ENCODE peak calls at places on chromosomes 16 and 17, in nine cellular contexts. One of them, this sample, is unnamed.

GRCh38 chr17:74089869-74090464 is 113.5 kb upstream of the RPL38 start:
- DNase-seq in NCI-H226: peak; percentile 16
- DNase-seq in heart left ventricle: no peak
- DNase-seq in stimulated activated CD4-positive, alpha-beta T cell treated with anti-CD3 and anti-CD28 coated beads, Interleukin-12 subunit alpha, Interleukin-12 subunit beta, amount 100 ng/mL, for 24 hours: peak; percentile 64
- DNase-seq in AML-193: peak; percentile 61
- DNase-seq in activated B cell treated with CpG ODN at 0.5 μM for 24 hours: no peak
- DNase-seq in C1 segment of cervical spinal cord: no peak
- DNase-seq in AG09319: no peak
- DNase-seq in NCI-H460: peak; percentile 41
- DNase-seq in this sample: peak; percentile 55

GRCh38 chr16:21598676-21599157 is 660 bp upstream of the METTL9 start:
- DNase-seq in NCI-H226: no peak
- DNase-seq in NCI-H460: no peak
- DNase-seq in activated B cell treated with CpG ODN at 0.5 μM for 24 hours: no peak
- DNase-seq in C1 segment of cervical spinal cord: peak; percentile 55
- DNase-seq in AG09319: no peak
- DNase-seq in stimulated activated CD4-positive, alpha-beta T cell treated with anti-CD3 and anti-CD28 coated beads, Interleukin-12 subunit alpha, Interleukin-12 subunit beta, amount 100 ng/mL, for 24 hours: peak; percentile 22
- DNase-seq in heart left ventricle: no peak
- DNase-seq in AML-193: peak; percentile 22
- DNase-seq in this sample: no peak

GRCh38 chr16:75301804-75302203 is 50.4 kb upstream of the BCAR1 start:
- DNase-seq in AML-193: no peak
- DNase-seq in AG09319: no peak
- DNase-seq in NCI-H226: no peak
- DNase-seq in heart left ventricle: no peak
- DNase-seq in stimulated activated CD4-positive, alpha-beta T cell treated with anti-CD3 and anti-CD28 coated beads, Interleukin-12 subunit alpha, Interleukin-12 subunit beta, amount 100 ng/mL, for 24 hours: no peak
- DNase-seq in NCI-H460: no peak
- DNase-seq in C1 segment of cervical spinal cord: no peak
- DNase-seq in activated B cell treated with CpG ODN at 0.5 μM for 24 hours: no peak
- DNase-seq in this sample: no peak

GRCh38 chr17:30426292-30426691 is 47.6 kb downstream of the CPD start:
- DNase-seq in NCI-H460: no peak
- DNase-seq in activated B cell treated with CpG ODN at 0.5 μM for 24 hours: no peak
- DNase-seq in NCI-H226: no peak
- DNase-seq in stimulated activated CD4-positive, alpha-beta T cell treated with anti-CD3 and anti-CD28 coated beads, Interleukin-12 subunit alpha, Interleukin-12 subunit beta, amount 100 ng/mL, for 24 hours: no peak
- DNase-seq in heart left ventricle: no peak
- DNase-seq in AG09319: no peak
- DNase-seq in AML-193: no peak
- DNase-seq in C1 segment of cervical spinal cord: no peak
- DNase-seq in this sample: no peak

GRCh38 chr16:57265850-57266530 is 18.5 kb downstream of the PLLP start:
- DNase-seq in AG09319: no peak
- DNase-seq in AML-193: no peak
- DNase-seq in activated B cell treated with CpG ODN at 0.5 μM for 24 hours: no peak
- DNase-seq in stimulated activated CD4-positive, alpha-beta T cell treated with anti-CD3 and anti-CD28 coated beads, Interleukin-12 subunit alpha, Interleukin-12 subunit beta, amount 100 ng/mL, for 24 hours: no peak
- DNase-seq in NCI-H460: peak; percentile 47
- DNase-seq in C1 segment of cervical spinal cord: no peak
- DNase-seq in heart left ventricle: peak; percentile 83
- DNase-seq in NCI-H226: peak; percentile 87
- DNase-seq in this sample: no peak

GRCh38 chr16:24700549-24701392 is 28.7 kb upstream of the TNRC6A start:
- DNase-seq in AML-193: no peak
- DNase-seq in AG09319: peak; percentile 94
- DNase-seq in activated B cell treated with CpG ODN at 0.5 μM for 24 hours: no peak
- DNase-seq in stimulated activated CD4-positive, alpha-beta T cell treated with anti-CD3 and anti-CD28 coated beads, Interleukin-12 subunit alpha, Interleukin-12 subunit beta, amount 100 ng/mL, for 24 hours: no peak
- DNase-seq in C1 segment of cervical spinal cord: peak; percentile 16
- DNase-seq in NCI-H226: peak; percentile 98
- DNase-seq in heart left ventricle: peak; percentile 63
- DNase-seq in NCI-H460: peak; percentile 68
- DNase-seq in this sample: no peak

GRCh38 chr16:50581830-50582229 is 33.6 kb downstream of the NKD1 start:
- DNase-seq in activated B cell treated with CpG ODN at 0.5 μM for 24 hours: no peak
- DNase-seq in heart left ventricle: peak; percentile 8
- DNase-seq in C1 segment of cervical spinal cord: no peak
- DNase-seq in AG09319: no peak
- DNase-seq in AML-193: no peak
- DNase-seq in NCI-H226: no peak
- DNase-seq in stimulated activated CD4-positive, alpha-beta T cell treated with anti-CD3 and anti-CD28 coated beads, Interleukin-12 subunit alpha, Interleukin-12 subunit beta, amount 100 ng/mL, for 24 hours: no peak
- DNase-seq in NCI-H460: no peak
- DNase-seq in this sample: no peak

GRCh38 chr17:80005360-80006338 is 30.0 kb downstream of the TBC1D16 start:
- DNase-seq in C1 segment of cervical spinal cord: peak; percentile 14
- DNase-seq in NCI-H460: peak; percentile 36
- DNase-seq in AML-193: peak; percentile 39
- DNase-seq in NCI-H226: no peak
- DNase-seq in stimulated activated CD4-positive, alpha-beta T cell treated with anti-CD3 and anti-CD28 coated beads, Interleukin-12 subunit alpha, Interleukin-12 subunit beta, amount 100 ng/mL, for 24 hours: peak; percentile 40
- DNase-seq in heart left ventricle: peak; percentile 70
- DNase-seq in AG09319: no peak
- DNase-seq in activated B cell treated with CpG ODN at 0.5 μM for 24 hours: peak; percentile 57
- DNase-seq in this sample: peak; percentile 39

GRCh38 chr16:14496047-14496770 is 133.9 kb downstream of the PARN start:
- DNase-seq in AG09319: no peak
- DNase-seq in AML-193: no peak
- DNase-seq in stimulated activated CD4-positive, alpha-beta T cell treated with anti-CD3 and anti-CD28 coated beads, Interleukin-12 subunit alpha, Interleukin-12 subunit beta, amount 100 ng/mL, for 24 hours: no peak
- DNase-seq in NCI-H226: no peak
- DNase-seq in heart left ventricle: no peak
- DNase-seq in activated B cell treated with CpG ODN at 0.5 μM for 24 hours: no peak
- DNase-seq in C1 segment of cervical spinal cord: no peak
- DNase-seq in NCI-H460: no peak
- DNase-seq in this sample: no peak

GRCh38 chr16:14487579-14487978 is 142.5 kb downstream of the PARN start:
- DNase-seq in AG09319: no peak
- DNase-seq in AML-193: no peak
- DNase-seq in heart left ventricle: no peak
- DNase-seq in NCI-H226: no peak
- DNase-seq in NCI-H460: no peak
- DNase-seq in stimulated activated CD4-positive, alpha-beta T cell treated with anti-CD3 and anti-CD28 coated beads, Interleukin-12 subunit alpha, Interleukin-12 subunit beta, amount 100 ng/mL, for 24 hours: no peak
- DNase-seq in activated B cell treated with CpG ODN at 0.5 μM for 24 hours: no peak
- DNase-seq in C1 segment of cervical spinal cord: no peak
- DNase-seq in this sample: no peak

GRCh38 chr16:23423496-23424049 is 29.4 kb downstream of the COG7 start:
- DNase-seq in stimulated activated CD4-positive, alpha-beta T cell treated with anti-CD3 and anti-CD28 coated beads, Interleukin-12 subunit alpha, Interleukin-12 subunit beta, amount 100 ng/mL, for 24 hours: no peak
- DNase-seq in NCI-H226: peak; percentile 49
- DNase-seq in heart left ventricle: no peak
- DNase-seq in AML-193: no peak
- DNase-seq in NCI-H460: peak; percentile 53
- DNase-seq in C1 segment of cervical spinal cord: no peak
- DNase-seq in activated B cell treated with CpG ODN at 0.5 μM for 24 hours: no peak
- DNase-seq in AG09319: peak; percentile 95
- DNase-seq in this sample: no peak

GRCh38 chr17:78306913-78307312 is 53.0 kb downstream of the SOCS3 start:
- DNase-seq in C1 segment of cervical spinal cord: no peak
- DNase-seq in AML-193: no peak
- DNase-seq in stimulated activated CD4-positive, alpha-beta T cell treated with anti-CD3 and anti-CD28 coated beads, Interleukin-12 subunit alpha, Interleukin-12 subunit beta, amount 100 ng/mL, for 24 hours: no peak
- DNase-seq in NCI-H460: no peak
- DNase-seq in NCI-H226: no peak
- DNase-seq in heart left ventricle: no peak
- DNase-seq in activated B cell treated with CpG ODN at 0.5 μM for 24 hours: no peak
- DNase-seq in AG09319: no peak
- DNase-seq in this sample: no peak

GRCh38 chr17:36933174-36934143 is 3.8 kb upstream of the LHX1 start:
- DNase-seq in NCI-H226: no peak
- DNase-seq in AML-193: no peak
- DNase-seq in C1 segment of cervical spinal cord: no peak
- DNase-seq in AG09319: no peak
- DNase-seq in activated B cell treated with CpG ODN at 0.5 μM for 24 hours: no peak
- DNase-seq in stimulated activated CD4-positive, alpha-beta T cell treated with anti-CD3 and anti-CD28 coated beads, Interleukin-12 subunit alpha, Interleukin-12 subunit beta, amount 100 ng/mL, for 24 hours: no peak
- DNase-seq in NCI-H460: no peak
- DNase-seq in heart left ventricle: no peak
- DNase-seq in this sample: no peak

GRCh38 chr17:78905111-78905510 is 2.1 kb upstream of the CEP295NL start:
- DNase-seq in NCI-H226: no peak
- DNase-seq in AG09319: no peak
- DNase-seq in NCI-H460: no peak
- DNase-seq in heart left ventricle: no peak
- DNase-seq in C1 segment of cervical spinal cord: no peak
- DNase-seq in AML-193: no peak
- DNase-seq in stimulated activated CD4-positive, alpha-beta T cell treated with anti-CD3 and anti-CD28 coated beads, Interleukin-12 subunit alpha, Interleukin-12 subunit beta, amount 100 ng/mL, for 24 hours: no peak
- DNase-seq in activated B cell treated with CpG ODN at 0.5 μM for 24 hours: no peak
- DNase-seq in this sample: no peak

GRCh38 chr17:51510940-51511339 is 250.6 kb downstream of the UTP18 start:
- DNase-seq in heart left ventricle: no peak
- DNase-seq in activated B cell treated with CpG ODN at 0.5 μM for 24 hours: no peak
- DNase-seq in C1 segment of cervical spinal cord: no peak
- DNase-seq in stimulated activated CD4-positive, alpha-beta T cell treated with anti-CD3 and anti-CD28 coated beads, Interleukin-12 subunit alpha, Interleukin-12 subunit beta, amount 100 ng/mL, for 24 hours: no peak
- DNase-seq in AG09319: no peak
- DNase-seq in NCI-H460: no peak
- DNase-seq in AML-193: no peak
- DNase-seq in NCI-H226: no peak
- DNase-seq in this sample: no peak

GRCh38 chr16:56094231-56094630 is 97.1 kb upstream of the GNAO1 start:
- DNase-seq in heart left ventricle: no peak
- DNase-seq in AG09319: no peak
- DNase-seq in C1 segment of cervical spinal cord: no peak
- DNase-seq in activated B cell treated with CpG ODN at 0.5 μM for 24 hours: no peak
- DNase-seq in AML-193: no peak
- DNase-seq in NCI-H460: no peak
- DNase-seq in NCI-H226: no peak
- DNase-seq in stimulated activated CD4-positive, alpha-beta T cell treated with anti-CD3 and anti-CD28 coated beads, Interleukin-12 subunit alpha, Interleukin-12 subunit beta, amount 100 ng/mL, for 24 hours: no peak
- DNase-seq in this sample: no peak

GRCh38 chr17:83036193-83036592 is 43.2 kb upstream of the METRNL start:
- DNase-seq in stimulated activated CD4-positive, alpha-beta T cell treated with anti-CD3 and anti-CD28 coated beads, Interleukin-12 subunit alpha, Interleukin-12 subunit beta, amount 100 ng/mL, for 24 hours: no peak
- DNase-seq in NCI-H460: no peak
- DNase-seq in C1 segment of cervical spinal cord: no peak
- DNase-seq in NCI-H226: no peak
- DNase-seq in activated B cell treated with CpG ODN at 0.5 μM for 24 hours: no peak
- DNase-seq in AG09319: no peak
- DNase-seq in heart left ventricle: no peak
- DNase-seq in AML-193: no peak
- DNase-seq in this sample: no peak

GRCh38 chr17:51346218-51346982 is 86.1 kb downstream of the UTP18 start:
- DNase-seq in AML-193: no peak
- DNase-seq in stimulated activated CD4-positive, alpha-beta T cell treated with anti-CD3 and anti-CD28 coated beads, Interleukin-12 subunit alpha, Interleukin-12 subunit beta, amount 100 ng/mL, for 24 hours: no peak
- DNase-seq in AG09319: no peak
- DNase-seq in NCI-H460: no peak
- DNase-seq in heart left ventricle: no peak
- DNase-seq in activated B cell treated with CpG ODN at 0.5 μM for 24 hours: no peak
- DNase-seq in C1 segment of cervical spinal cord: peak; percentile 27
- DNase-seq in NCI-H226: no peak
- DNase-seq in this sample: no peak

GRCh38 chr17:50462446-50462845 is 6.2 kb downstream of the CHAD start:
- DNase-seq in activated B cell treated with CpG ODN at 0.5 μM for 24 hours: no peak
- DNase-seq in heart left ventricle: no peak
- DNase-seq in C1 segment of cervical spinal cord: no peak
- DNase-seq in stimulated activated CD4-positive, alpha-beta T cell treated with anti-CD3 and anti-CD28 coated beads, Interleukin-12 subunit alpha, Interleukin-12 subunit beta, amount 100 ng/mL, for 24 hours: no peak
- DNase-seq in NCI-H226: no peak
- DNase-seq in NCI-H460: no peak
- DNase-seq in AG09319: no peak
- DNase-seq in AML-193: no peak
- DNase-seq in this sample: no peak

GRCh38 chr16:28990375-28991040 is 5.7 kb downstream of the LAT start:
- DNase-seq in stimulated activated CD4-positive, alpha-beta T cell treated with anti-CD3 and anti-CD28 coated beads, Interleukin-12 subunit alpha, Interleukin-12 subunit beta, amount 100 ng/mL, for 24 hours: peak; percentile 63
- DNase-seq in NCI-H460: no peak
- DNase-seq in heart left ventricle: no peak
- DNase-seq in activated B cell treated with CpG ODN at 0.5 μM for 24 hours: no peak
- DNase-seq in NCI-H226: no peak
- DNase-seq in AG09319: no peak
- DNase-seq in AML-193: no peak
- DNase-seq in C1 segment of cervical spinal cord: no peak
- DNase-seq in this sample: no peak

GRCh38 chr16:66741971-66742396 is 9.4 kb downstream of the DYNC1LI2 start:
- DNase-seq in NCI-H226: no peak
- DNase-seq in heart left ventricle: no peak
- DNase-seq in AG09319: no peak
- DNase-seq in NCI-H460: no peak
- DNase-seq in activated B cell treated with CpG ODN at 0.5 μM for 24 hours: no peak
- DNase-seq in C1 segment of cervical spinal cord: no peak
- DNase-seq in stimulated activated CD4-positive, alpha-beta T cell treated with anti-CD3 and anti-CD28 coated beads, Interleukin-12 subunit alpha, Interleukin-12 subunit beta, amount 100 ng/mL, for 24 hours: no peak
- DNase-seq in AML-193: no peak
- DNase-seq in this sample: no peak

GRCh38 chr17:78044280-78044835 is 84.2 kb downstream of the TMC6 start:
- DNase-seq in C1 segment of cervical spinal cord: no peak
- DNase-seq in AG09319: no peak
- DNase-seq in heart left ventricle: no peak
- DNase-seq in activated B cell treated with CpG ODN at 0.5 μM for 24 hours: no peak
- DNase-seq in NCI-H226: no peak
- DNase-seq in AML-193: no peak
- DNase-seq in stimulated activated CD4-positive, alpha-beta T cell treated with anti-CD3 and anti-CD28 coated beads, Interleukin-12 subunit alpha, Interleukin-12 subunit beta, amount 100 ng/mL, for 24 hours: no peak
- DNase-seq in NCI-H460: no peak
- DNase-seq in this sample: no peak

GRCh38 chr17:42016411-42016831 is 818 bp downstream of the DNAJC7 start:
- DNase-seq in AML-193: no peak
- DNase-seq in C1 segment of cervical spinal cord: no peak
- DNase-seq in stimulated activated CD4-positive, alpha-beta T cell treated with anti-CD3 and anti-CD28 coated beads, Interleukin-12 subunit alpha, Interleukin-12 subunit beta, amount 100 ng/mL, for 24 hours: no peak
- DNase-seq in NCI-H226: no peak
- DNase-seq in NCI-H460: no peak
- DNase-seq in AG09319: no peak
- DNase-seq in activated B cell treated with CpG ODN at 0.5 μM for 24 hours: no peak
- DNase-seq in heart left ventricle: no peak
- DNase-seq in this sample: no peak

GRCh38 chr16:200388-200787 is 20.1 kb downstream of the HBQ1 start:
- DNase-seq in AG09319: no peak
- DNase-seq in stimulated activated CD4-positive, alpha-beta T cell treated with anti-CD3 and anti-CD28 coated beads, Interleukin-12 subunit alpha, Interleukin-12 subunit beta, amount 100 ng/mL, for 24 hours: no peak
- DNase-seq in AML-193: no peak
- DNase-seq in NCI-H226: peak; percentile 84
- DNase-seq in C1 segment of cervical spinal cord: no peak
- DNase-seq in activated B cell treated with CpG ODN at 0.5 μM for 24 hours: no peak
- DNase-seq in NCI-H460: no peak
- DNase-seq in heart left ventricle: no peak
- DNase-seq in this sample: no peak

GRCh38 chr17:40283662-40284061 is 4.0 kb upstream of the CDC6 start:
- DNase-seq in NCI-H460: peak; percentile 43
- DNase-seq in heart left ventricle: no peak
- DNase-seq in C1 segment of cervical spinal cord: no peak
- DNase-seq in activated B cell treated with CpG ODN at 0.5 μM for 24 hours: no peak
- DNase-seq in AG09319: peak; percentile 50
- DNase-seq in NCI-H226: peak; percentile 94
- DNase-seq in AML-193: no peak
- DNase-seq in stimulated activated CD4-positive, alpha-beta T cell treated with anti-CD3 and anti-CD28 coated beads, Interleukin-12 subunit alpha, Interleukin-12 subunit beta, amount 100 ng/mL, for 24 hours: no peak
- DNase-seq in this sample: no peak

GRCh38 chr16:57618306-57619132 is 9.9 kb upstream of the ADGRG1 start:
- DNase-seq in C1 segment of cervical spinal cord: no peak
- DNase-seq in AML-193: no peak
- DNase-seq in NCI-H460: peak; percentile 50
- DNase-seq in AG09319: no peak
- DNase-seq in activated B cell treated with CpG ODN at 0.5 μM for 24 hours: no peak
- DNase-seq in NCI-H226: no peak
- DNase-seq in heart left ventricle: no peak
- DNase-seq in stimulated activated CD4-positive, alpha-beta T cell treated with anti-CD3 and anti-CD28 coated beads, Interleukin-12 subunit alpha, Interleukin-12 subunit beta, amount 100 ng/mL, for 24 hours: no peak
- DNase-seq in this sample: no peak

GRCh38 chr17:77503293-77503655 is 362.5 kb downstream of the SEC14L1 start:
- DNase-seq in C1 segment of cervical spinal cord: no peak
- DNase-seq in activated B cell treated with CpG ODN at 0.5 μM for 24 hours: no peak
- DNase-seq in NCI-H226: no peak
- DNase-seq in AML-193: no peak
- DNase-seq in stimulated activated CD4-positive, alpha-beta T cell treated with anti-CD3 and anti-CD28 coated beads, Interleukin-12 subunit alpha, Interleukin-12 subunit beta, amount 100 ng/mL, for 24 hours: no peak
- DNase-seq in AG09319: no peak
- DNase-seq in heart left ventricle: no peak
- DNase-seq in NCI-H460: no peak
- DNase-seq in this sample: no peak

GRCh38 chr17:50352072-50352692 is 6.3 kb downstream of the XYLT2 start:
- DNase-seq in heart left ventricle: no peak
- DNase-seq in activated B cell treated with CpG ODN at 0.5 μM for 24 hours: no peak
- DNase-seq in C1 segment of cervical spinal cord: no peak
- DNase-seq in AML-193: no peak
- DNase-seq in NCI-H226: peak; percentile 29
- DNase-seq in NCI-H460: no peak
- DNase-seq in AG09319: no peak
- DNase-seq in stimulated activated CD4-positive, alpha-beta T cell treated with anti-CD3 and anti-CD28 coated beads, Interleukin-12 subunit alpha, Interleukin-12 subunit beta, amount 100 ng/mL, for 24 hours: no peak
- DNase-seq in this sample: no peak